ENCODE peak calls at places on chromosomes 16 and 17, in six cellular contexts. D, P, E, Y, A and X are unnamed samples.

GRCh38 chr17:8413321-8413720 is 15.7 kb upstream of the RNF222 start:
- DNase-seq in E (no peak), P (no peak), D (no peak), Y (no peak), A (no peak), X (no peak)

GRCh38 chr17:57110152-57110542 is 25.1 kb downstream of the AKAP1 start:
- DNase-seq in P (no peak), Y (no peak), A (no peak), D (no peak), E (no peak), X (no peak)

GRCh38 chr17:20091161-20092029 is 82.2 kb downstream of the SPECC1 start:
- DNase-seq in A (no peak), D (no peak), P (no peak), E (peak; percentile 70), Y (no peak), X (no peak)

GRCh38 chr17:76716834-76717205 is 6.1 kb upstream of the MXRA7 start:
- DNase-seq in P (no peak), E (peak; percentile 95), D (no peak), Y (no peak), A (no peak), X (no peak)

GRCh38 chr17:5699789-5700188 is 115.5 kb upstream of the NLRP1 start:
- DNase-seq in E (no peak), A (no peak), P (no peak), Y (no peak), D (no peak), X (no peak)

GRCh38 chr16:23597003-23597756 is 1.1 kb upstream of the NDUFAB1 start:
- DNase-seq in A (no peak), E (no peak), Y (peak; percentile 33), D (peak; percentile 16), P (peak; percentile 43), X (no peak)

GRCh38 chr16:3589991-3590701 is 12.9 kb upstream of the NLRC3 start:
- DNase-seq in D (no peak), A (no peak), Y (no peak), E (no peak), P (no peak), X (no peak)

GRCh38 chr17:21228845-21229244 is 14.9 kb upstream of the TMEM11 start:
- DNase-seq in P (no peak), Y (no peak), D (no peak), A (no peak), E (no peak), X (no peak)

GRCh38 chr16:75254359-75254837 is 3.0 kb upstream of the BCAR1 start:
- DNase-seq in A (no peak), D (no peak), E (no peak), Y (no peak), P (no peak), X (no peak)

GRCh38 chr16:19393226-19394074 is 24.2 kb upstream of the TMC5 start:
- DNase-seq in E (peak; percentile 80), A (peak; percentile 59), P (no peak), Y (no peak), D (no peak), X (no peak)

GRCh38 chr16:85391175-85391707 is 221.9 kb upstream of the GSE1 start:
- DNase-seq in D (no peak), Y (no peak), P (no peak), A (no peak), E (no peak), X (no peak)

GRCh38 chr17:72487731-72488325 is 367.0 kb downstream of the SOX9 start:
- DNase-seq in E (no peak), A (no peak), P (no peak), Y (no peak), D (no peak), X (no peak)

GRCh38 chr17:72486806-72487205 is 366.0 kb downstream of the SOX9 start:
- DNase-seq in A (no peak), Y (no peak), D (no peak), P (no peak), E (no peak), X (no peak)

GRCh38 chr17:72491102-72491501 is 370.3 kb downstream of the SOX9 start:
- DNase-seq in A (no peak), Y (no peak), P (no peak), E (no peak), D (no peak), X (no peak)

GRCh38 chr17:72489273-72489641 is 368.4 kb downstream of the SOX9 start:
- DNase-seq in Y (no peak), E (no peak), D (no peak), P (no peak), A (no peak), X (no peak)

DNA sequence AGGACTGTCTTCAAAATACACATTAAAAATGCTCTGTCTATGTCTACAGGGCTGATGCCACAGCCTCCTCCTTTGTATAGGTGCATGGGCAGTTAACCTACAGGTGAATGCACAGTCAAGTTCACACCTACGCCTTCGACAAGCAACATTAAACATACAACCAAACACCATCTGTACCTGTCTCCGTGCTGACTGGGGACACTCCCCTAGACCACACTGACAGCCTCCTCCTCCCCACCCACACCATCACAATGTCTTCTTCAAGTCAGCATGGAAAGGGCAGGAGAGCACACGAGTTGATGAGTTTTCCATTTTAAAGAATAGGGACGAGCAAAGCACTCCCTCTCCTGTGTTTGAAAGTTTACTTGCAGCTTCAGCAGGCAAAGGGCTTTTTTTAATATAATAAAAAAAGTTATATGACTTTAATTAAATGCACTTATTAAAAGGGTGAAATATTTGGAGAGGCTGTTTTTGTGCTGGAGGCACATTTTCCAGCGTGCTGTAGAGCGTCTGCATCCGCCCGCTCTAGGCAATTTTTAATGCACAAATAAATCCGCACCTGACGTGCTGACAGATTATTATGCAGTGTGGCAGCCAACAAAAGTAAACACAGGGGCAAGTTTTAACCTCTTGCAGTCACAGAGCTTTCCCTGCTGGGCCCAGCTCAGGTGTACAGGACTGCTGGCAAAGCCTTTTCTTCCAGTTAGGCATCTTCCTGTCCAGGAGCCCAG is 367.9 kb downstream of the SOX9 start:
- DNase-seq in P (no peak), Y (no peak), A (no peak), D (no peak), E (no peak), X (no peak)
- TF ChIP-seq CTCF in P (no peak), Y (no peak), A (no peak), D (no peak), E (no peak), X (no peak)

DNA sequence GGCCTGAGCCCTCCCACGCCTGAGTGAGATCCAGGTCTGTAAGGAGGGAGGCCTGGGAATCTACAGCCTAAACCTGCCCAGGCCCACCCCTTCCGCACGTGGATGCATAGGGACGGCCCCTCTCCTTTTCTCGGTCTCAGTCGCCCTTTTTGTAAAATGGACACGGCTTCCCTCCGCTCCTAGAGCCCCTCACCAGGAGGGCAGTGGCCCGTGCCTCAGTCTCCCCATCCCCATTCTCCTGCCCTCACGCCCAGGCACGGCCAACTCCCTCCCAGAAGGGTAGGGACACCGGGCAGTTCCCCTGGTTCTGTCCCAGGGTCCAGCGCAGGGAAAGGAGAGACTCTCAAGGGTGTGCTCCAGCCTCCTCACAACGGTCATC is 48.1 kb downstream of the WNT3 start:
- DNase-seq in P (no peak), D (no peak), Y (no peak), E (no peak), A (no peak), X (no peak)
- H3K4me3 ChIP-seq in P (peak overlapping the region; percentile 63), D (peak overlapping the region; percentile 47), Y (no peak overlapping the region), E (no peak overlapping the region), A (no peak overlapping the region), X (peak overlapping the region; percentile 69)

GRCh38 chr17:79776378-79777165 is 1.4 kb upstream of the CBX2 start:
- DNase-seq in D (no peak), E (no peak), Y (no peak), A (no peak), P (no peak), X (no peak)
- H3K27ac ChIP-seq in D (peak overlapping the region; percentile 61), E (no peak overlapping the region), Y (no peak overlapping the region), A (no peak overlapping the region), P (no peak overlapping the region), X (peak overlapping the region; percentile 69)

GRCh38 chr17:74212913-74213791 is at the start of gene TTYH2:
- DNase-seq in Y (peak; percentile 87), E (peak; percentile 66), A (peak; percentile 90), D (peak; percentile 90), P (peak; percentile 84), X (peak; percentile 93)
- TF ChIP-seq CTCF in Y (peak; percentile 47), E (peak; percentile 6), A (no peak), D (peak; percentile 47), P (peak; percentile 28), X (no peak)

GRCh38 chr17:39660397-39661043 is 4.6 kb upstream of the TCAP start:
- DNase-seq in D (no peak), A (no peak), E (no peak), Y (no peak), P (no peak), X (no peak)
- H3K4me3 ChIP-seq in D (no peak overlapping the region), A (no peak overlapping the region), E (no peak overlapping the region), Y (no peak overlapping the region), P (no peak overlapping the region), X (no peak overlapping the region)

GRCh38 chr17:49508061-49508865 is 13.2 kb downstream of the NGFR start:
- DNase-seq in P (no peak), E (no peak), D (no peak), Y (no peak), A (peak; percentile 90), X (no peak)

GRCh38 chr17:49508891-49509587 is 13.9 kb downstream of the NGFR start:
- DNase-seq in E (no peak), P (no peak), D (no peak), Y (no peak), A (no peak), X (no peak)

GRCh38 chr17:49504369-49504768 is 9.3 kb downstream of the NGFR start:
- DNase-seq in E (no peak), D (no peak), P (no peak), A (no peak), Y (no peak), X (no peak)

GRCh38 chr17:49505854-49506253 is 10.8 kb downstream of the NGFR start:
- DNase-seq in P (no peak), A (no peak), D (no peak), Y (no peak), E (no peak), X (no peak)

DNA sequence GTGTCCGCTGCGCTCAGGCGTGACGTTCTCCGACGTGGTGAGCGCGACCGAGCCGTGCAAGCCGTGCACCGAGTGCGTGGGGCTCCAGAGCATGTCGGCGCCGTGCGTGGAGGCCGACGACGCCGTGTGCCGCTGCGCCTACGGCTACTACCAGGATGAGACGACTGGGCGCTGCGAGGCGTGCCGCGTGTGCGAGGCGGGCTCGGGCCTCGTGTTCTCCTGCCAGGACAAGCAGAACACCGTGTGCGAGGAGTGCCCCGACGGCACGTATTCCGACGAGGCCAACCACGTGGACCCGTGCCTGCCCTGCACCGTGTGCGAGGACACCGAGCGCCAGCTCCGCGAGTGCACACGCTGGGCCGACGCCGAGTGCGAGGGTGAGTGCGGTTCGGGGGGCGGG is 11.2 kb downstream of the NGFR start:
- DNase-seq in P (no peak), D (no peak), A (no peak), Y (no peak), E (no peak), X (no peak)
- H3K27ac ChIP-seq in P (no peak overlapping the region), D (no peak overlapping the region), A (no peak overlapping the region), Y (no peak overlapping the region), E (no peak overlapping the region), X (no peak overlapping the region)

GRCh38 chr17:3004150-3004801 is 59.1 kb downstream of the OR1D5 start:
- DNase-seq in D (peak; percentile 99), A (peak; percentile 98), P (peak; percentile 86), Y (peak; percentile 77), E (peak; percentile 90), X (peak; percentile 99)
- TF ChIP-seq CTCF in D (no peak), A (no peak), P (no peak), Y (no peak), E (no peak), X (no peak)

GRCh38 chr17:38898812-38899348 is 26.5 kb upstream of the LASP1NB start:
- DNase-seq in E (no peak), P (peak; percentile 90), A (no peak), D (no peak), Y (peak; percentile 95), X (no peak)
- H3K4me3 ChIP-seq in E (no peak overlapping the region), P (peak overlapping the region; percentile 18), A (no peak overlapping the region), D (no peak overlapping the region), Y (peak overlapping the region; percentile 53), X (no peak overlapping the region)